ENCODE peak calls at places on chromosomes 4 and X, in four cellular contexts. I is hippocampal formation, G is retina, Y is T follicular helper cell. Q is an unnamed sample.

GRCh38 chr4:7135389-7135746 is 57.0 kb upstream of the SORCS2 start:
- DNase-seq in Y (no peak), I (no peak), G (no peak), Q (no peak)

GRCh38 chr4:38753021-38753806 is 29.6 kb downstream of the TLR10 start:
- DNase-seq in Y (no peak), G (peak), I (peak), Q (no peak)

GRCh38 chrX:66654411-66654810 is 15.5 kb upstream of the EDA2R start:
- DNase-seq in I (no peak), Y (no peak), G (no peak), Q (no peak)

GRCh38 chr4:151939670-151940069 is 178.9 kb upstream of the GATB start:
- DNase-seq in Y (no peak), I (no peak), G (no peak), Q (no peak)

GRCh38 chrX:70973221-70973620 is 42.3 kb upstream of the SLC7A3 start:
- DNase-seq in G (no peak), Y (no peak), I (no peak), Q (no peak)

GRCh38 chr4:78226279-78226678 is 169.2 kb downstream of the FRAS1 start:
- DNase-seq in G (no peak), I (no peak), Y (no peak), Q (no peak)

GRCh38 chr4:40736910-40737309 is 12.8 kb upstream of the NSUN7 start:
- DNase-seq in Y (no peak), I (peak), G (peak), Q (no peak)

GRCh38 chrX:141468940-141469339 is 115.6 kb downstream of the SPANXA1 start:
- DNase-seq in Y (no peak), G (no peak), I (no peak), Q (no peak)

GRCh38 chr4:41838590-41838989 is 90.1 kb upstream of the PHOX2B start:
- DNase-seq in G (no peak), Y (no peak), I (no peak), Q (no peak)

GRCh38 chr4:57231781-57232180 is 121.6 kb upstream of the IGFBP7 start:
- DNase-seq in G (no peak), I (no peak), Y (no peak), Q (no peak)

GRCh38 chrX:11478036-11478435 is 184.8 kb downstream of the AMELX start:
- DNase-seq in I (no peak), Y (no peak), G (no peak), Q (no peak)

GRCh38 chr4:87851332-87851731 is 18.6 kb downstream of the MEPE start:
- DNase-seq in I (no peak), G (no peak), Y (no peak), Q (no peak)

GRCh38 chr4:7662507-7662846 is 227.7 kb upstream of the PSAPL1 start:
- DNase-seq in G (no peak), Y (no peak), I (no peak), Q (no peak)

GRCh38 chrX:65587616-65588526 is 53.3 kb upstream of the LAS1L start:
- DNase-seq in I (peak), G (no peak), Y (no peak), Q (no peak)

GRCh38 chr4:129323630-129324029 is 227.7 kb downstream of the C4orf33 start:
- DNase-seq in G (no peak), I (no peak), Y (no peak), Q (no peak)